ENCODE peak calls at places on chromosomes 1 and 21, in ten cellular contexts. S is tibial artery; Z is mucosa of descending colon; R is PC-9; T is tibial nerve; G is brain microvascular endothelial cell; P is astrocyte; D is CD8-positive, alpha-beta T cell; K is choroid plexus epithelial cell; J is GM12865. M is an unnamed sample.

GRCh38 chr1:228845101-228845500 is 109.8 kb downstream of the RHOU start:
- DNase-seq in S (no peak), Z (no peak), R (no peak), T (no peak), G (no peak), P (no peak), D (no peak), K (no peak), J (no peak), M (no peak)

GRCh38 chr1:58768971-58769808 is 14.7 kb downstream of the JUN start:
- DNase-seq in S (peak; percentile 83), Z (peak; percentile 61), R (no peak), T (peak; percentile 96), G (peak; percentile 61), P (no peak), D (peak; percentile 28), K (peak; percentile 77), J (peak; percentile 29), M (peak; percentile 72)

GRCh38 chr1:233710507-233710906 is 96.6 kb downstream of the KCNK1 start:
- DNase-seq in S (no peak), Z (no peak), R (no peak), T (no peak), G (no peak), P (no peak), D (no peak), K (no peak), J (no peak), M (no peak)

GRCh38 chr1:47444578-47445465 is 7.0 kb downstream of the FOXD2 start:
- DNase-seq in S (no peak), Z (peak; percentile 71), R (no peak), T (no peak), G (no peak), P (no peak), D (no peak), K (peak; percentile 57), J (no peak), M (peak; percentile 38)

GRCh38 chr1:66168919-66169725 is 364.8 kb upstream of the SGIP1 start:
- DNase-seq in S (no peak), Z (no peak), R (no peak), T (no peak), G (no peak), P (peak; percentile 48), D (peak; percentile 23), K (peak; percentile 13), J (no peak), M (no peak)

GRCh38 chr1:23751050-23751814 is 8.0 kb downstream of the ELOA start:
- DNase-seq in S (no peak), Z (no peak), R (no peak), T (no peak), G (peak; percentile 57), P (peak; percentile 18), D (peak; percentile 32), K (peak; percentile 80), J (peak; percentile 81), M (peak; percentile 62)

GRCh38 chr1:151832318-151832984 is 849 bp upstream of the RORC start:
- DNase-seq in S (no peak), Z (peak; percentile 90), R (no peak), T (no peak), G (no peak), P (no peak), D (no peak), K (peak; percentile 47), J (no peak), M (peak; percentile 74)

GRCh38 chr1:24047101-24047459 is 64.9 kb downstream of the MYOM3 start:
- DNase-seq in S (peak; percentile 86), Z (no peak), R (peak; percentile 57), T (peak; percentile 58), G (no peak), P (peak; percentile 63), D (no peak), K (no peak), J (no peak), M (peak; percentile 63)

GRCh38 chr1:6645022-6645421 is 20.4 kb downstream of the THAP3 start:
- DNase-seq in S (no peak), Z (no peak), R (no peak), T (no peak), G (no peak), P (no peak), D (no peak), K (no peak), J (no peak), M (no peak)

GRCh38 chr1:200923607-200924006 is 28.9 kb downstream of the INAVA start:
- DNase-seq in S (no peak), Z (no peak), R (no peak), T (no peak), G (no peak), P (peak; percentile 12), D (no peak), K (peak; percentile 33), J (no peak), M (no peak)

GRCh38 chr1:200437556-200438203 is 27.8 kb upstream of the ZNF281 start:
- DNase-seq in S (no peak), Z (no peak), R (no peak), T (no peak), G (no peak), P (peak; percentile 32), D (no peak), K (peak; percentile 53), J (peak; percentile 33), M (no peak)

GRCh38 chr21:32135401-32136363 is 143.2 kb downstream of the MIS18A start:
- DNase-seq in S (no peak), Z (no peak), R (no peak), T (no peak), G (peak; percentile 1), P (peak; percentile 41), D (no peak), K (no peak), J (peak; percentile 77), M (peak; percentile 4)

GRCh38 chr1:54356680-54357147 is 49.5 kb downstream of the SSBP3 start:
- DNase-seq in S (no peak), Z (no peak), R (no peak), T (no peak), G (no peak), P (no peak), D (peak; percentile 66), K (no peak), J (peak; percentile 70), M (no peak)
- H3K4me3 ChIP-seq in S (no peak overlapping the region), Z (no peak overlapping the region), R (no peak overlapping the region), T (no peak overlapping the region), G (no peak overlapping the region), P (no peak overlapping the region), D (peak overlapping the region; percentile 64), K (no peak overlapping the region), J (peak overlapping the region; percentile 25), M (no peak overlapping the region)

GRCh38 chr1:19234224-19234623 is 17.1 kb downstream of the EMC1 start:
- DNase-seq in S (peak; percentile 17), Z (no peak), R (no peak), T (no peak), G (no peak), P (no peak), D (no peak), K (no peak), J (no peak), M (no peak)

GRCh38 chr1:19229229-19229628 is 19.2 kb upstream of the UBR4 start:
- DNase-seq in S (peak; percentile 16), Z (no peak), R (no peak), T (no peak), G (no peak), P (no peak), D (no peak), K (no peak), J (no peak), M (no peak)

GRCh38 chr1:19229828-19230325 is 19.8 kb upstream of the UBR4 start:
- DNase-seq in S (no peak), Z (no peak), R (no peak), T (no peak), G (no peak), P (no peak), D (no peak), K (peak; percentile 28), J (no peak), M (no peak)

GRCh38 chr1:19232526-19232851 is 18.8 kb downstream of the EMC1 start:
- DNase-seq in S (peak; percentile 64), Z (no peak), R (no peak), T (no peak), G (no peak), P (no peak), D (no peak), K (peak; percentile 86), J (no peak), M (no peak)
- TF ChIP-seq CTCF in S (no peak), Z (no peak), R (no peak), T (no peak), G (peak; percentile 28), P (no peak), D (no peak), K (peak; percentile 51), J (no peak), M (peak; percentile 15)

DNA sequence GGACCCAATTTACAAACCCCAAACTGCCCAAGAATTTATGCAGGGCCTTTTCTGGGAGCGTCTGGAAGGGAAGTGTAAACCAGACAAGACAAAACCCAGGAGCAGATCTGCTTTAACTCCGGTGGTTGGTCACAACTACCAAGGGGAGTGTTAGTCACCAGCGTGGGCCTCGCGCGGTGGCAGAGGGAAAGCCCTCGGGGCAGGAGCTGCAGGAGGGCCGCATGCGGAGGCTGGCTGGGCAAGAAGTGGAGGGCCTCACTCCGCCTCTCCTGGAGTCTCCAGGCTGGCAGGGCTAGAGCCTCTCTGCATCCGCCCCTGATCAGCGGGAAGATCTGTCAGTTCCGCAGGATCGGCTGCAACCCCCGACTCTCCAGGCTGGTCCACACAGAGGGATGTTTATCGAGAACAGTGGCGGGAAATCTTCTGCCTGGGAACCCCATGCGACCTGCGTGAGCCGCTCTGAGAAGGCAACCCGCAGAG is 2.0 kb downstream of the COL24A1 start:
- DNase-seq in S (peak; percentile 48), Z (no peak), R (no peak), T (no peak), G (no peak), P (peak; percentile 41), D (no peak), K (no peak), J (no peak), M (peak; percentile 54)
- H3K4me3 ChIP-seq in S (peak overlapping the region; percentile 49), Z (no peak overlapping the region), R (no peak overlapping the region), T (no peak overlapping the region), G (peak overlapping the region; percentile 52), P (no peak overlapping the region), D (no peak overlapping the region), K (no peak overlapping the region), J (no peak overlapping the region), M (no peak overlapping the region)

DNA sequence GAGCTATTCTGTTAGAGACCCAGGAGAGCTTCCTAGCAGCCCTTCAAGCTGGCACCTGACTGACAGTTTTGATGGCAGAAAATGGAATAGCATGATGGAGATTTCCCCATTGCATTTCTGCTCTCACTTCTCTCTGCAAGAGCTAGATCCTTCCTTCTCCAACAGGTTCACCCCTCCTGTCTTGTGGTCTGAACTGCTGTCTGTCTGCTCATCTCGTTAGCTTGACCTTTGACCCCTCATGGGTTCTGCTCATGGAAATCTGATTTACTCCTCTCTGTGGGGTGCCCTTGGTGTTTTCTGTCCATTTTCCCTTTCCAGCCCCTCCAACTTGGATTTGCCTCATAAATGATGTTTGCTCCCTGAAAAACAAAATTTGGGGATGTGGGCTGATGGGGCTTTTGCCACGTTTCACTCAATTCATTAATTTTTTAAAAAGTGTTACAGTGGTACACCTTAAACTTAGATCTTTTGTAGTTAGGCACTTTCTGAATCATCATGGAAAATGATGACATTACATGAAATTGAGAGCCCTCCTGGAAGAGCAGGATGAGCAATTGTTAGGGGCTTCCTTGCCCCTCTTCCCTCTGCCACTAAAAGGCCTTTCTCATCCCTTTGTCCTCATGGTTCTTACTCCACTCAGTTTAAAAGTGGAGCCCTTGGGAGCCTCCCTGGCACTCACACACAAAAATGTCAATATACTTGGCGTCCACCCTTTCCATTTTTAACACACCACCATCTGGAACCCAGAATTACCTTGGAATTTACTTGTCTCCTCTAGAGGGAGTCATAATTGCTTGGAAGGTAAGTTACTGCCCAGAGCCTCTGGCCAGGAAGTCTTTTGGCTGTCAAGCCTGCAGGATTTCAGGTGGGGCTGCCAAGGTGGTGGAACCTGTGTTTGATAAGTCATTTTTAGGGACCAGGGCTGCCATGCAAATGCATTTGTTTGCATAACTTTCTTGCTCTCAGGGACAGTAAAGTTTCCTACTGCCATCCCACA is 31.9 kb upstream of the IL19 start:
- DNase-seq in S (no peak), Z (no peak), R (peak; percentile 49), T (no peak), G (no peak), P (no peak), D (no peak), K (peak; percentile 48), J (no peak), M (peak; percentile 61)
- TF ChIP-seq CTCF in S (no peak), Z (no peak), R (peak; percentile 59), T (no peak), G (peak; percentile 64), P (peak; percentile 34), D (no peak), K (peak; percentile 54), J (peak; percentile 22), M (peak; percentile 45)